ENCODE peak calls at places on chromosomes 4 and X, in five cellular contexts. P is OCI-LY7, U is GM06990, C is right atrium auricular region, E is psoas muscle. S is an unnamed sample.

GRCh38 chr4:188989371-188989770 is 850.1 kb downstream of the TRIML1 start:
- DNase-seq in P (no peak), E (no peak), U (no peak), C (no peak), S (no peak)

GRCh38 chr4:47915378-47915777 is 995 bp upstream of the NFXL1 start:
- DNase-seq in C (no peak), E (no peak), U (no peak), P (no peak), S (no peak)

GRCh38 chr4:21992330-21992729 is 43.8 kb upstream of the KCNIP4 start:
- DNase-seq in U (no peak), P (no peak), C (no peak), E (no peak), S (no peak)

GRCh38 chr4:102420563-102421221 is 75.4 kb upstream of the SLC39A8 start:
- DNase-seq in E (no peak), U (no peak), P (peak), C (no peak), S (no peak)

GRCh38 chr4:170080496-170080895 is 9.3 kb downstream of the AADAT start:
- DNase-seq in U (no peak), P (no peak), E (no peak), C (no peak), S (no peak)

GRCh38 chr4:40785727-40786126 is 36.0 kb downstream of the NSUN7 start:
- DNase-seq in C (no peak), E (no peak), U (no peak), P (no peak), S (no peak)

GRCh38 chr4:169807934-169808333 is 50.2 kb upstream of the HPF1 start:
- DNase-seq in U (no peak), E (no peak), C (no peak), P (no peak), S (no peak)

GRCh38 chrX:70009049-70009448 is 40.7 kb downstream of the AWAT2 start:
- DNase-seq in E (no peak), U (no peak), P (no peak), C (no peak), S (no peak)

GRCh38 chr4:113636438-113636818 is 125.1 kb downstream of the CAMK2D start:
- DNase-seq in P (peak), C (no peak), U (peak), E (no peak), S (peak)

GRCh38 chrX:141278306-141278705 is 36.0 kb upstream of the SPANXC start:
- DNase-seq in E (no peak), C (no peak), U (no peak), P (peak), S (no peak)
- TF ChIP-seq CTCF in E (peak), C (no peak), U (peak), P (peak), S (no peak)

DNA sequence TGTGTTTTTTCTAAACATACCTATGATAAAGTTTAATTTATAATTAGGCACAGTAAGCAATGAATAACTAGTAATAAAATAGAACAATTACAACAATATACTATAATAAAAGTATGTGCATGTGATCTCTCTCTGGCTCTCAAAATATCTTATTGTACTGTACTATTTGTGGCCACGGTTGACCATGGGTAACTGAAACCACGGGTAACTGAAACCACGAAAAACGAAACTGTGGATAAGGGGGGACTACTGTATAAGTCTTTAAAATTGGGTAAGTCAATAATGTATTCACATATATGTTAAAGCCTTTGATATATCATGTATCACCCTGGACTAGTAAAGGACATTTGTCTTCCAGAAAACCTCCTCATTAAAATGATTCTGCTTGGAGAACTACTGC is 20.0 kb downstream of the TMEM154 start:
- DNase-seq in U (peak), C (no peak), E (no peak), P (peak), S (peak)
- H3K4me3 ChIP-seq in U (no peak), C (no peak), E (no peak), P (peak), S (no peak)

GRCh38 chr4:96974295-96974694 is 1134.4 kb downstream of the PDHA2 start:
- DNase-seq in P (no peak), C (no peak), E (no peak), U (no peak), S (no peak)
- TF ChIP-seq CTCF in P (peak), C (no peak), E (no peak), U (no peak), S (no peak)

GRCh38 chrX:153944800-153945150 is 332 bp upstream of the RENBP start:
- DNase-seq in C (no peak), U (no peak), E (no peak), P (no peak), S (no peak)
- H3K4me3 ChIP-seq in C (peak), U (no peak), E (peak), P (peak), S (no peak)

DNA sequence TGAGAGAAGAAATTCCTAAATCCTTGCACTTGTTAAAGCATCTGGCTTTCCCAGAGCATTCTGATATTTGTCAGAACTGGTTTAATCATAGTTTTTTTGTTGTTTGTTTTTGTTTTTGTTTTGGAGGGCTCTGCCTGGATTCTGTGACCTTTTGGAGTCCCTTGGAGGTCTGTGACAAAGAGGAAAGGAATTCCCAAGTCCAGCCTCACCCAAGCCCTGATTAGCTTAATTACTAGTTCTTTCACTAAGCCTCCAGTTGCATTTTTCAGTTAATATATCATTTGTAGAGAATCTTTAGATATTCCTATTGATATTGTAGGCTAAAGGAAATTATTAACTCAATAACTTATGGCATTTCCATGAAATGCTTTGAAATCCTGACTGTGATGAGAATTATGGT is 689 bp downstream of the ACE2 start:
- DNase-seq in C (no peak), E (no peak), P (no peak), U (no peak), S (no peak)
- TF ChIP-seq CTCF in C (no peak), E (no peak), P (no peak), U (no peak), S (no peak)

DNA sequence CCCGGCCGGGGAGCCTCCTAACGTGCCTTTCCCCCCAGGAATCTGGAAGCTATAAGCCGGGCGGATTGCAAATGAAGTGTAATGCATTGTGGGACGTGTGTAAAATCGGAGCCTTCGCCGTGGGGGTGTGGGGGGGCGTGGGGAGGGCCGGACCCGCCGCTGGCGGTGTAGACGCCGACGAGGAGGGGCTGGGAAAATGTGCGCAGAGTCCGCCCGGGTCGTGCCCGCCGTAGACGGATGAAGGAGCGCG is 1.3 kb downstream of the STOX2 start:
- DNase-seq in E (no peak), C (no peak), U (no peak), P (no peak), S (no peak)
- H3K4me3 ChIP-seq in E (peak), C (peak), U (no peak), P (no peak), S (no peak)

DNA sequence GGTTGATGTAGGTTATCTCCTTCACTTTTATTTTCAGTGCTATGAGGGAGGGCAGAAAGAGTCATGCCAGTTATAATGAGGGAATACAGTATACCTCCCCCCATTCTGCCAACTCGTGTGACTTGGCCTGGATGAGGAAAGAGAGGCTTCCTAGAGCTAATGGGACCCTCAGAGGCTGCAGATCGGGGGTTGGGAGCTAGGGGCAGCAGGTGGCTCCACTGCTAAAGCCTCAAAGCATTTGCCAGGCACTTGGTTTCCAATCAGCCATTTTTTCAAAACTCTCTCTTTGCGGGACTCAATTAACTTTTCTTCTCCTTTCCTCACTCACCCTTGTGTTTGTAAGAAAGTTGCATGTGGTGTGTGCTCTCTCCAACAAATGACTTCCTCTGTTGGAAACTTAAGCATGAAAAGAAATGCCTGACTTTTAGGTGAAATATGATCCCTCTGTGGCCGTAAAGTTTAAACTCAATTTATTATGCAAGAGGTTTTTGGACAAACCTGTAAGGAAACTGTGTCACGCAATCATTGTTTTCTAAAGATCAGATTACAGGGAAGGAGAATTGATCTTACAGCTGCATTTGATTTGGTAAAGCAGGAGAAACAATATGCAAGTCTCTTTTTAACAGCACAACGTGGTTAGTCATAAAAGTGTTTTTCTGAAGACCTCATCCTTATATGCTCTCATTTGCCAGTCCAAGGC is 7.0 kb downstream of the SFRP2 start:
- DNase-seq in P (no peak), U (no peak), E (no peak), C (no peak), S (no peak)
- TF ChIP-seq CTCF in P (no peak), U (no peak), E (no peak), C (no peak), S (no peak)

GRCh38 chrX:63475200-63475599 is 124.1 kb upstream of the SPIN4 start:
- DNase-seq in U (no peak), P (peak), C (no peak), E (no peak), S (no peak)
- H3K4me3 ChIP-seq in U (no peak), P (no peak), C (no peak), E (no peak), S (no peak)

DNA sequence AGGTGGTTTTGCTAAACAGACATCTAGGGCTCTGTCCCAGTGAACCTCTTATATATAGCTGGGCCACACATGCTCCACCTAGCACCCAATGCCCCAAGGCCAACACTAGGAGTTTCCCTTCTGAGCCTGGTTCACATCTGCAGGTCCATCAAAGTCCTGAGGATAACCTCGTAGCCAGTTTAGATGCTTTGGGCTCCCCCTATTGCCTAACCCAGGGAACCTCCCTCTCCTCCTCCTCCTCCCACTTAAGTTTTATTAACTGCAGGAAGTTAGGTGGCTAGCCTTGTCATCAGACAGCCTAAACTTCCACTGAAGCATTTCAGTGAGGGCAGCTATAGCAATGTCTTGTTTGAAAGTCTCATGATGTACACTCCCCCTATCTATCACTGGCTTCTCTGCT is 88.0 kb downstream of the GUCY2F start:
- DNase-seq in P (peak), C (no peak), U (no peak), E (no peak), S (no peak)
- TF ChIP-seq CTCF in P (peak), C (no peak), U (peak), E (no peak), S (peak)